ENCODE peak calls at places on chromosomes 13 and 19, in eight cellular contexts. E is amygdala, D is immature natural killer cell, Q is HEK293T, F is HT1080, Z is left ventricle myocardium inferior, S is COLO829, T is T-helper 1 cell. H is an unnamed sample.

GRCh38 chr19:17942582-17943283 is 9.9 kb downstream of the CCDC124 start:
- DNase-seq in Q (no peak), T (no peak), S (no peak), E (no peak), F (no peak), D (no peak), Z (no peak), H (no peak)

GRCh38 chr13:52846567-52847321 is 1.7 kb downstream of the PCDH8 start:
- DNase-seq in Z (peak; percentile 55), Q (no peak), E (no peak), T (no peak), S (no peak), D (peak; percentile 22), F (no peak), H (peak; percentile 32)

GRCh38 chr19:33796164-33797100 is at the start of gene KCTD15:
- DNase-seq in E (no peak), Z (peak; percentile 48), D (no peak), Q (peak; percentile 35), T (no peak), S (no peak), F (no peak), H (no peak)

GRCh38 chr13:114115191-114115671 is 17.2 kb downstream of the RASA3 start:
- DNase-seq in F (peak; percentile 95), Q (no peak), E (no peak), T (peak; percentile 15), D (peak; percentile 51), Z (no peak), S (peak; percentile 53), H (peak; percentile 45)

GRCh38 chr19:45154064-45154827 is 6.5 kb downstream of the NKPD1 start:
- DNase-seq in S (peak; percentile 72), F (peak; percentile 90), D (no peak), Z (no peak), Q (peak; percentile 38), E (no peak), T (no peak), H (no peak)

GRCh38 chr13:114032121-114032799 is 58.4 kb upstream of the C13orf46 start:
- DNase-seq in Z (no peak), F (peak; percentile 24), E (no peak), D (no peak), T (no peak), S (no peak), Q (no peak), H (peak; percentile 10)

GRCh38 chr19:11195169-11195568 is 2.2 kb downstream of the KANK2 start:
- DNase-seq in Z (peak; percentile 51), E (no peak), S (no peak), Q (no peak), D (no peak), F (no peak), T (no peak), H (no peak)

GRCh38 chr13:21164631-21165030 is 11.7 kb downstream of the SKA3 start:
- DNase-seq in T (no peak), D (no peak), Z (no peak), F (no peak), E (no peak), Q (no peak), S (no peak), H (no peak)

GRCh38 chr19:45442927-45443461 is 19.3 kb upstream of the ERCC1 start:
- DNase-seq in Q (no peak), Z (peak; percentile 46), T (no peak), D (peak; percentile 53), E (no peak), S (no peak), F (peak; percentile 60), H (no peak)

GRCh38 chr19:39951686-39952085 is 17.3 kb upstream of the FCGBP start:
- DNase-seq in S (peak; percentile 35), E (no peak), D (no peak), Q (no peak), F (peak; percentile 70), T (no peak), Z (no peak), H (peak; percentile 20)

GRCh38 chr19:18007605-18007938 is 398 bp upstream of the ARRDC2 start:
- DNase-seq in T (no peak), Z (no peak), E (no peak), D (no peak), F (no peak), S (no peak), Q (no peak), H (no peak)

GRCh38 chr19:9967326-9967725 is 31.0 kb upstream of the OLFM2 start:
- DNase-seq in Q (no peak), T (no peak), F (no peak), D (no peak), Z (no peak), S (no peak), E (no peak), H (no peak)

GRCh38 chr13:92317066-92317465 is 909.5 kb upstream of the GPC6 start:
- DNase-seq in E (no peak), D (no peak), T (no peak), Q (no peak), Z (no peak), F (peak; percentile 75), S (peak; percentile 35), H (no peak)

GRCh38 chr13:19085876-19086275 is 95.7 kb downstream of the TUBA3C start:
- DNase-seq in E (no peak), D (no peak), T (no peak), F (no peak), Z (no peak), S (no peak), Q (no peak), H (no peak)

GRCh38 chr13:94112227-94112626 is 367.3 kb downstream of the DCT start:
- DNase-seq in Z (no peak), F (peak; percentile 82), Q (no peak), S (no peak), E (no peak), T (no peak), D (no peak), H (peak; percentile 1)

GRCh38 chr19:12611361-12611699 is 610 bp downstream of the ZNF791 start:
- DNase-seq in F (peak; percentile 69), E (peak; percentile 5), T (no peak), D (no peak), Q (peak; percentile 78), S (peak; percentile 74), Z (peak; percentile 66), H (peak; percentile 78)

H was measured in RWPE1.